ENCODE peak calls at places on chromosomes 11 and 22, in nine cellular contexts. One of them, this sample, is unnamed.

GRCh38 chr22:17777005-17777716 is 2.9 kb upstream of the BID start:
- DNase-seq in Peyer's patch: peak; percentile 78
- DNase-seq in anterior cingulate cortex: no peak
- DNase-seq in stimulated activated CD4-positive, alpha-beta T cell treated with anti-CD3 and anti-CD28 coated beads, TNF-alpha, amount 100 ng/mL, for 24 hours: peak; percentile 63
- DNase-seq in left colon: peak; percentile 59
- DNase-seq in brain microvascular endothelial cell: no peak
- DNase-seq in foreskin fibroblast: no peak
- DNase-seq in NCI-H146: no peak
- DNase-seq in EL: no peak
- DNase-seq in this sample: no peak

GRCh38 chr11:36417154-36417553 is 92.9 kb downstream of the TRAF6 start:
- DNase-seq in Peyer's patch: no peak
- DNase-seq in anterior cingulate cortex: no peak
- DNase-seq in stimulated activated CD4-positive, alpha-beta T cell treated with anti-CD3 and anti-CD28 coated beads, TNF-alpha, amount 100 ng/mL, for 24 hours: no peak
- DNase-seq in left colon: no peak
- DNase-seq in brain microvascular endothelial cell: no peak
- DNase-seq in foreskin fibroblast: no peak
- DNase-seq in NCI-H146: no peak
- DNase-seq in EL: no peak
- DNase-seq in this sample: no peak

GRCh38 chr11:104997288-104997687 is 25.7 kb downstream of the CASP5 start:
- DNase-seq in Peyer's patch: no peak
- DNase-seq in anterior cingulate cortex: no peak
- DNase-seq in stimulated activated CD4-positive, alpha-beta T cell treated with anti-CD3 and anti-CD28 coated beads, TNF-alpha, amount 100 ng/mL, for 24 hours: no peak
- DNase-seq in left colon: no peak
- DNase-seq in brain microvascular endothelial cell: no peak
- DNase-seq in foreskin fibroblast: no peak
- DNase-seq in NCI-H146: no peak
- DNase-seq in EL: no peak
- DNase-seq in this sample: no peak

GRCh38 chr11:65932558-65932919 is 12.7 kb upstream of the TSGA10IP start:
- DNase-seq in Peyer's patch: no peak
- DNase-seq in anterior cingulate cortex: no peak
- DNase-seq in stimulated activated CD4-positive, alpha-beta T cell treated with anti-CD3 and anti-CD28 coated beads, TNF-alpha, amount 100 ng/mL, for 24 hours: no peak
- DNase-seq in left colon: no peak
- DNase-seq in brain microvascular endothelial cell: peak; percentile 24
- DNase-seq in foreskin fibroblast: no peak
- DNase-seq in NCI-H146: peak; percentile 46
- DNase-seq in EL: peak; percentile 53
- DNase-seq in this sample: no peak

GRCh38 chr22:24142241-24142640 is 39.0 kb upstream of the SUSD2 start:
- DNase-seq in Peyer's patch: no peak
- DNase-seq in anterior cingulate cortex: no peak
- DNase-seq in stimulated activated CD4-positive, alpha-beta T cell treated with anti-CD3 and anti-CD28 coated beads, TNF-alpha, amount 100 ng/mL, for 24 hours: no peak
- DNase-seq in left colon: no peak
- DNase-seq in brain microvascular endothelial cell: no peak
- DNase-seq in foreskin fibroblast: no peak
- DNase-seq in NCI-H146: no peak
- DNase-seq in EL: no peak
- DNase-seq in this sample: no peak

GRCh38 chr11:66131937-66132632 is 62.0 kb downstream of the PACS1 start:
- DNase-seq in Peyer's patch: no peak
- DNase-seq in anterior cingulate cortex: no peak
- DNase-seq in stimulated activated CD4-positive, alpha-beta T cell treated with anti-CD3 and anti-CD28 coated beads, TNF-alpha, amount 100 ng/mL, for 24 hours: no peak
- DNase-seq in left colon: no peak
- DNase-seq in brain microvascular endothelial cell: no peak
- DNase-seq in foreskin fibroblast: no peak
- DNase-seq in NCI-H146: no peak
- DNase-seq in EL: no peak
- DNase-seq in this sample: no peak

GRCh38 chr22:34841321-34841901 is 224.5 kb upstream of the ISX start:
- DNase-seq in Peyer's patch: no peak
- DNase-seq in anterior cingulate cortex: no peak
- DNase-seq in stimulated activated CD4-positive, alpha-beta T cell treated with anti-CD3 and anti-CD28 coated beads, TNF-alpha, amount 100 ng/mL, for 24 hours: no peak
- DNase-seq in left colon: no peak
- DNase-seq in brain microvascular endothelial cell: no peak
- DNase-seq in foreskin fibroblast: no peak
- DNase-seq in NCI-H146: no peak
- DNase-seq in EL: peak; percentile 41
- DNase-seq in this sample: no peak

GRCh38 chr11:56197367-56197766 is 20.9 kb downstream of the OR5J2 start:
- DNase-seq in Peyer's patch: no peak
- DNase-seq in anterior cingulate cortex: no peak
- DNase-seq in stimulated activated CD4-positive, alpha-beta T cell treated with anti-CD3 and anti-CD28 coated beads, TNF-alpha, amount 100 ng/mL, for 24 hours: no peak
- DNase-seq in left colon: no peak
- DNase-seq in brain microvascular endothelial cell: no peak
- DNase-seq in foreskin fibroblast: no peak
- DNase-seq in NCI-H146: no peak
- DNase-seq in EL: no peak
- DNase-seq in this sample: no peak

GRCh38 chr22:36226189-36226588 is 13.1 kb downstream of the APOL2 start:
- DNase-seq in Peyer's patch: no peak
- DNase-seq in anterior cingulate cortex: no peak
- DNase-seq in stimulated activated CD4-positive, alpha-beta T cell treated with anti-CD3 and anti-CD28 coated beads, TNF-alpha, amount 100 ng/mL, for 24 hours: no peak
- DNase-seq in left colon: no peak
- DNase-seq in brain microvascular endothelial cell: no peak
- DNase-seq in foreskin fibroblast: no peak
- DNase-seq in NCI-H146: no peak
- DNase-seq in EL: no peak
- DNase-seq in this sample: no peak

This sample was measured in kidney epithelial cell.